ENCODE peak calls at places on chromosomes 12 and 14, in nine cellular contexts. M, B, L, U, J, N, F, A and Z are unnamed samples.

GRCh38 chr14:100104523-100105300 is 39.5 kb downstream of the EVL start:
- DNase-seq in M (no peak), B (peak; percentile 17), L (no peak), U (no peak), J (no peak), N (peak; percentile 45), F (no peak), A (no peak), Z (peak; percentile 8)

GRCh38 chr14:79375336-79375735 is 836.0 kb downstream of the DIO2 start:
- DNase-seq in M (no peak), B (no peak), L (no peak), U (no peak), J (no peak), N (no peak), F (no peak), A (no peak), Z (no peak)

GRCh38 chr12:111451649-111452129 is 46.0 kb downstream of the SH2B3 start:
- DNase-seq in M (peak; percentile 44), B (no peak), L (no peak), U (no peak), J (no peak), N (peak; percentile 57), F (no peak), A (peak; percentile 74), Z (no peak)

GRCh38 chr12:67697443-67697842 is 48.9 kb downstream of the DYRK2 start:
- DNase-seq in M (no peak), B (no peak), L (no peak), U (no peak), J (no peak), N (peak; percentile 90), F (no peak), A (no peak), Z (no peak)

GRCh38 chr12:31309279-31309678 is 16.7 kb downstream of the SINHCAF start:
- DNase-seq in M (no peak), B (no peak), L (no peak), U (no peak), J (no peak), N (no peak), F (no peak), A (no peak), Z (no peak)

GRCh38 chr12:46558696-46559095 is 186.1 kb upstream of the SLC38A2 start:
- DNase-seq in M (no peak), B (no peak), L (no peak), U (no peak), J (no peak), N (no peak), F (no peak), A (no peak), Z (no peak)

GRCh38 chr14:90429764-90430163 is 32.9 kb downstream of the CALM1 start:
- DNase-seq in M (no peak), B (no peak), L (no peak), U (no peak), J (no peak), N (no peak), F (no peak), A (no peak), Z (no peak)

GRCh38 chr12:118727196-118727595 is 254.1 kb upstream of the SRRM4 start:
- DNase-seq in M (no peak), B (no peak), L (no peak), U (no peak), J (no peak), N (no peak), F (no peak), A (no peak), Z (no peak)

GRCh38 chr14:96198430-96199133 is 6.1 kb upstream of the BDKRB2 start:
- DNase-seq in M (no peak), B (peak; percentile 21), L (no peak), U (no peak), J (no peak), N (no peak), F (no peak), A (no peak), Z (no peak)

GRCh38 chr12:96400631-96401060 is 407 bp upstream of the CDK17 start:
- DNase-seq in M (no peak), B (no peak), L (no peak), U (no peak), J (no peak), N (no peak), F (no peak), A (no peak), Z (no peak)

GRCh38 chr12:27592548-27592947 is 68.5 kb downstream of the PPFIBP1 start:
- DNase-seq in M (no peak), B (no peak), L (no peak), U (peak; percentile 28), J (no peak), N (peak; percentile 40), F (no peak), A (no peak), Z (no peak)

GRCh38 chr12:58414398-58414871 is 473.1 kb downstream of the ATP23 start:
- DNase-seq in M (no peak), B (no peak), L (no peak), U (no peak), J (no peak), N (no peak), F (peak; percentile 36), A (no peak), Z (no peak)

GRCh38 chr14:24430143-24430681 is 458 bp downstream of the KHNYN start:
- DNase-seq in M (peak; percentile 93), B (peak; percentile 55), L (peak; percentile 42), U (peak; percentile 87), J (peak; percentile 60), N (peak; percentile 80), F (peak; percentile 37), A (peak; percentile 64), Z (peak; percentile 90)

GRCh38 chr14:106877527-106877926 is 1351.1 kb downstream of the TMEM121 start:
- DNase-seq in M (no peak), B (no peak), L (no peak), U (no peak), J (no peak), N (no peak), F (no peak), A (no peak), Z (no peak)

GRCh38 chr12:77345336-77345735 is 280.0 kb upstream of the E2F7 start:
- DNase-seq in M (no peak), B (no peak), L (no peak), U (no peak), J (no peak), N (no peak), F (no peak), A (no peak), Z (no peak)

GRCh38 chr12:128077917-128078298 is 189.1 kb upstream of the TMEM132C start:
- DNase-seq in M (no peak), B (no peak), L (no peak), U (no peak), J (no peak), N (no peak), F (no peak), A (no peak), Z (no peak)

GRCh38 chr12:120230326-120230973 is 29.5 kb upstream of the RPLP0 start:
- DNase-seq in M (peak; percentile 100), B (peak; percentile 79), L (no peak), U (peak; percentile 74), J (no peak), N (no peak), F (peak; percentile 84), A (no peak), Z (peak; percentile 73)

GRCh38 chr12:120462099-120462640 is 7.4 kb downstream of the SRSF9 start:
- DNase-seq in M (no peak), B (no peak), L (no peak), U (no peak), J (no peak), N (no peak), F (no peak), A (no peak), Z (no peak)

GRCh38 chr12:32891956-32892355 is 4.6 kb downstream of the PKP2 start:
- DNase-seq in M (peak; percentile 83), B (peak; percentile 48), L (no peak), U (no peak), J (no peak), N (no peak), F (no peak), A (no peak), Z (no peak)

GRCh38 chr14:65069874-65070709 is 32.2 kb downstream of the MAX start:
- DNase-seq in M (no peak), B (no peak), L (no peak), U (no peak), J (no peak), N (no peak), F (no peak), A (no peak), Z (no peak)

GRCh38 chr12:82757059-82757458 is 70.4 kb downstream of the TMTC2 start:
- DNase-seq in M (no peak), B (no peak), L (no peak), U (no peak), J (no peak), N (no peak), F (peak; percentile 4), A (no peak), Z (no peak)

GRCh38 chr12:114316076-114316475 is 89.9 kb downstream of the TBX5 start:
- DNase-seq in M (no peak), B (peak; percentile 19), L (no peak), U (no peak), J (no peak), N (no peak), F (no peak), A (no peak), Z (no peak)